ENCODE peak calls at places on chromosomes 13 and 19, in four cellular contexts. One of them, this sample, is unnamed.
A peak's percentile ranks its signal among the peaks of the same experiment; 100 is the strongest.

GRCh38 chr13:112966776-112967175 is 2.2 kb upstream of the MCF2L start:
- DNase-seq in iPS DF 6.9: no peak
- DNase-seq in uterus: no peak
- DNase-seq in colonic mucosa: no peak
- DNase-seq in this sample: no peak

GRCh38 chr19:7638802-7639465 is 2.0 kb downstream of the STXBP2 start:
- DNase-seq in uterus: no peak
- DNase-seq in iPS DF 6.9: no peak
- DNase-seq in colonic mucosa: no peak
- DNase-seq in this sample: no peak

GRCh38 chr19:2611483-2612464 is 90.7 kb downstream of the GNG7 start:
- DNase-seq in iPS DF 6.9: no peak
- DNase-seq in uterus: no peak
- DNase-seq in colonic mucosa: no peak
- DNase-seq in this sample: no peak

GRCh38 chr19:2294377-2295335 is 12.7 kb upstream of the PEAK3 start:
- DNase-seq in iPS DF 6.9: no peak
- DNase-seq in colonic mucosa: no peak
- DNase-seq in uterus: peak; percentile 70
- DNase-seq in this sample: no peak

GRCh38 chr13:83881917-83882625 is at the start of gene SLITRK1:
- DNase-seq in colonic mucosa: no peak
- DNase-seq in iPS DF 6.9: peak; percentile 68
- DNase-seq in uterus: no peak
- DNase-seq in this sample: no peak

GRCh38 chr13:102405499-102406079 is 3.7 kb upstream of the FGF14 start:
- DNase-seq in colonic mucosa: no peak
- DNase-seq in uterus: no peak
- DNase-seq in iPS DF 6.9: no peak
- DNase-seq in this sample: no peak

GRCh38 chr13:23547000-23547590 is 23.1 kb upstream of the TNFRSF19 start:
- DNase-seq in iPS DF 6.9: no peak
- DNase-seq in colonic mucosa: no peak
- DNase-seq in uterus: peak; percentile 40
- DNase-seq in this sample: peak; percentile 66

GRCh38 chr13:47548294-47548825 is 452.7 kb downstream of the SUCLA2 start:
- DNase-seq in colonic mucosa: no peak
- DNase-seq in uterus: no peak
- DNase-seq in iPS DF 6.9: no peak
- DNase-seq in this sample: no peak

GRCh38 chr13:74629985-74630384 is 495.8 kb upstream of the KLF12 start:
- DNase-seq in uterus: peak; percentile 16
- DNase-seq in colonic mucosa: no peak
- DNase-seq in iPS DF 6.9: no peak
- DNase-seq in this sample: no peak

GRCh38 chr13:28499579-28499978 is 4.7 kb upstream of the FLT1 start:
- DNase-seq in colonic mucosa: no peak
- DNase-seq in iPS DF 6.9: no peak
- DNase-seq in uterus: no peak
- DNase-seq in this sample: no peak

GRCh38 chr19:56765107-56765506 is 75.4 kb downstream of the PEG3 start:
- DNase-seq in uterus: peak; percentile 76
- DNase-seq in iPS DF 6.9: no peak
- DNase-seq in colonic mucosa: peak; percentile 33
- DNase-seq in this sample: peak; percentile 62

GRCh38 chr19:8028951-8029491 is 23.5 kb upstream of the CCL25 start:
- DNase-seq in uterus: no peak
- DNase-seq in iPS DF 6.9: no peak
- DNase-seq in colonic mucosa: no peak
- DNase-seq in this sample: no peak

GRCh38 chr19:39970424-39970673 is 616 bp upstream of the PSMC4 start:
- DNase-seq in uterus: no peak
- DNase-seq in iPS DF 6.9: no peak
- DNase-seq in colonic mucosa: no peak
- DNase-seq in this sample: no peak

GRCh38 chr13:33994826-33995502 is 177.0 kb downstream of the RFC3 start:
- DNase-seq in iPS DF 6.9: no peak
- DNase-seq in uterus: no peak
- DNase-seq in colonic mucosa: no peak
- DNase-seq in this sample: no peak

GRCh38 chr19:7699003-7699402 is 2.9 kb downstream of the FCER2 start:
- DNase-seq in iPS DF 6.9: no peak
- DNase-seq in colonic mucosa: no peak
- DNase-seq in uterus: no peak
- DNase-seq in this sample: no peak

GRCh38 chr13:36282818-36283432 is 14.7 kb downstream of the CCDC169 start:
- DNase-seq in uterus: no peak
- DNase-seq in colonic mucosa: no peak
- DNase-seq in iPS DF 6.9: no peak
- DNase-seq in this sample: no peak

GRCh38 chr13:31046711-31047279 is 114.3 kb downstream of the TEX26 start:
- DNase-seq in iPS DF 6.9: no peak
- DNase-seq in colonic mucosa: peak; percentile 54
- DNase-seq in uterus: peak; percentile 31
- DNase-seq in this sample: no peak

GRCh38 chr13:23615677-23616076 is 45.5 kb downstream of the TNFRSF19 start:
- DNase-seq in uterus: no peak
- DNase-seq in iPS DF 6.9: no peak
- DNase-seq in colonic mucosa: no peak
- DNase-seq in this sample: no peak

GRCh38 chr19:10070730-10071446 is 15.2 kb upstream of the SHFL start:
- DNase-seq in uterus: no peak
- DNase-seq in colonic mucosa: no peak
- DNase-seq in iPS DF 6.9: no peak
- DNase-seq in this sample: no peak

GRCh38 chr13:33637978-33638743 is 179.8 kb upstream of the RFC3 start:
- DNase-seq in uterus: no peak
- DNase-seq in iPS DF 6.9: no peak
- DNase-seq in colonic mucosa: no peak
- DNase-seq in this sample: no peak

GRCh38 chr19:39531834-39532232 is 819 bp downstream of the EID2B start:
- DNase-seq in uterus: no peak
- DNase-seq in iPS DF 6.9: no peak
- DNase-seq in colonic mucosa: no peak
- DNase-seq in this sample: no peak

GRCh38 chr13:82688400-82688999 is 1193.8 kb downstream of the SLITRK1 start:
- DNase-seq in uterus: no peak
- DNase-seq in iPS DF 6.9: no peak
- DNase-seq in colonic mucosa: no peak
- DNase-seq in this sample: no peak

GRCh38 chr19:3751236-3751635 is 10.3 kb downstream of the APBA3 start:
- DNase-seq in iPS DF 6.9: no peak
- DNase-seq in uterus: no peak
- DNase-seq in colonic mucosa: no peak
- DNase-seq in this sample: no peak
- H3K36me3 ChIP-seq in iPS DF 6.9: peaks cover 21% of the 10 kb centered on the region
- H3K36me3 ChIP-seq in uterus: no peaks in the 10 kb centered on the region
- H3K36me3 ChIP-seq in colonic mucosa: peaks cover 10% of the 10 kb centered on the region
- H3K36me3 ChIP-seq in this sample: peaks cover 46% of the 10 kb centered on the region

GRCh38 chr19:6260376-6260775 is 19.4 kb downstream of the MLLT1 start:
- DNase-seq in colonic mucosa: no peak
- DNase-seq in iPS DF 6.9: no peak
- DNase-seq in uterus: no peak
- DNase-seq in this sample: no peak

GRCh38 chr19:6263306-6264076 is 16.3 kb downstream of the MLLT1 start:
- DNase-seq in iPS DF 6.9: no peak
- DNase-seq in colonic mucosa: no peak
- DNase-seq in uterus: no peak
- DNase-seq in this sample: no peak

GRCh38 chr19:6260912-6261636 is 18.7 kb downstream of the MLLT1 start:
- DNase-seq in colonic mucosa: no peak
- DNase-seq in uterus: no peak
- DNase-seq in iPS DF 6.9: peak; percentile 43
- DNase-seq in this sample: no peak

GRCh38 chr19:6262519-6262918 is 17.3 kb downstream of the MLLT1 start:
- DNase-seq in iPS DF 6.9: no peak
- DNase-seq in uterus: no peak
- DNase-seq in colonic mucosa: no peak
- DNase-seq in this sample: no peak

GRCh38 chr19:6261883-6262282 is 17.9 kb downstream of the MLLT1 start:
- DNase-seq in colonic mucosa: no peak
- DNase-seq in uterus: no peak
- DNase-seq in iPS DF 6.9: no peak
- DNase-seq in this sample: no peak
- H3K36me3 ChIP-seq in colonic mucosa: no peaks in the 10 kb centered on the region
- H3K36me3 ChIP-seq in uterus: no peaks in the 10 kb centered on the region
- H3K36me3 ChIP-seq in iPS DF 6.9: peaks cover 13% of the 10 kb centered on the region
- H3K36me3 ChIP-seq in this sample: peaks cover 19% of the 10 kb centered on the region

GRCh38 chr13:106752584-106753202 is 184.8 kb upstream of the ARGLU1 start:
- DNase-seq in iPS DF 6.9: no peak
- DNase-seq in uterus: no peak
- DNase-seq in colonic mucosa: no peak
- DNase-seq in this sample: no peak

GRCh38 chr13:106756446-106756845 is 188.5 kb upstream of the ARGLU1 start:
- DNase-seq in iPS DF 6.9: no peak
- DNase-seq in uterus: no peak
- DNase-seq in colonic mucosa: no peak
- DNase-seq in this sample: no peak

GRCh38 chr13:106755542-106755941 is 187.6 kb upstream of the ARGLU1 start:
- DNase-seq in uterus: no peak
- DNase-seq in iPS DF 6.9: no peak
- DNase-seq in colonic mucosa: no peak
- DNase-seq in this sample: no peak

GRCh38 chr13:106753241-106753640 is 185.3 kb upstream of the ARGLU1 start:
- DNase-seq in uterus: no peak
- DNase-seq in colonic mucosa: no peak
- DNase-seq in iPS DF 6.9: no peak
- DNase-seq in this sample: no peak
- H3K36me3 ChIP-seq in uterus: no peaks in the 10 kb centered on the region
- H3K36me3 ChIP-seq in colonic mucosa: no peaks in the 10 kb centered on the region
- H3K36me3 ChIP-seq in iPS DF 6.9: no peaks in the 10 kb centered on the region
- H3K36me3 ChIP-seq in this sample: no peaks in the 10 kb centered on the region

GRCh38 chr13:97354808-97355207 is 79.2 kb upstream of the RAP2A start:
- DNase-seq in colonic mucosa: no peak
- DNase-seq in uterus: no peak
- DNase-seq in iPS DF 6.9: no peak
- DNase-seq in this sample: no peak
- H3K36me3 ChIP-seq in colonic mucosa: no peaks in the 10 kb centered on the region
- H3K36me3 ChIP-seq in uterus: no peaks in the 10 kb centered on the region
- H3K36me3 ChIP-seq in iPS DF 6.9: no peaks in the 10 kb centered on the region
- H3K36me3 ChIP-seq in this sample: peaks cover 38% of the 10 kb centered on the region

DNA sequence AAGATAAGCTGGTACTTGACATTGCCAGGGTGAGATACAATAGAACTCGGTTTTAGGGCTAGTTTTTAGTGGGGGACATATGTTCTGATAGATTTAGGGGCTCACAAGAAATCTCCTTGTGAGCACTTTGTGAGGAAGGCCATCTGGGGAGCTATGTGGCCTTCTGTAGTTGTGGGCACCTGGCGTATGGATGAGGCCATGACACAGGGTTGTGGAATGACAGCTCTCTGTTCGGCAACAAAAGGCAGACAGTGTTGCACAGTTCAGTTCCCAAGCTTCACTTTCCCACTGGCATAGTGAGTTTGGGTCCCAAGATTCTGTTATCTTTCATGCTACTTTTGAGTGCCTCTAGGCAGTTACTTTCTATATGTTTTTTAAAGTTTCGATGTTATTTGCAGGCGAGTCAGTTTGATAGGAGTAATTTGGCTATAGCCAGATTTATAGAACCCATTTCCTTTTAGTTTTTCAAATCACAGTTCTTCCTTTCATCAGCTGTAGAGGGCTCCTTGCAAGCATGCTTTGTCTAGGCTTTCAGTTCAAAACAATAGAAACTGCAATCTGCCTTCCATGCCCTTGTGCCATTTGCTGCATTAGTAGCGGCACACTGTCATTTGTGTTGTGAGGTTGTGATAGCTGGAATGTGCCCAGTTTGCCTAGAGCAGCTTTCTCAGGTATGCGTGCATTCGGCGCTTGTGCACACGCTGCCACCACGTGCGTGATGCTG is 70.6 kb upstream of the TEX29 start:
- DNase-seq in iPS DF 6.9: no peak
- DNase-seq in colonic mucosa: no peak
- DNase-seq in uterus: no peak
- DNase-seq in this sample: no peak
- H3K36me3 ChIP-seq in iPS DF 6.9: peaks cover 5% of the 10 kb centered on the region
- H3K36me3 ChIP-seq in colonic mucosa: no peaks in the 10 kb centered on the region
- H3K36me3 ChIP-seq in uterus: no peaks in the 10 kb centered on the region
- H3K36me3 ChIP-seq in this sample: peaks cover 17% of the 10 kb centered on the region

GRCh38 chr13:43558942-43559341 is 227.8 kb downstream of the ENOX1 start:
- DNase-seq in uterus: peak; percentile 28
- DNase-seq in iPS DF 6.9: no peak
- DNase-seq in colonic mucosa: no peak
- DNase-seq in this sample: no peak

GRCh38 chr13:43561081-43561480 is 225.7 kb downstream of the ENOX1 start:
- DNase-seq in uterus: no peak
- DNase-seq in iPS DF 6.9: no peak
- DNase-seq in colonic mucosa: no peak
- DNase-seq in this sample: no peak

DNA sequence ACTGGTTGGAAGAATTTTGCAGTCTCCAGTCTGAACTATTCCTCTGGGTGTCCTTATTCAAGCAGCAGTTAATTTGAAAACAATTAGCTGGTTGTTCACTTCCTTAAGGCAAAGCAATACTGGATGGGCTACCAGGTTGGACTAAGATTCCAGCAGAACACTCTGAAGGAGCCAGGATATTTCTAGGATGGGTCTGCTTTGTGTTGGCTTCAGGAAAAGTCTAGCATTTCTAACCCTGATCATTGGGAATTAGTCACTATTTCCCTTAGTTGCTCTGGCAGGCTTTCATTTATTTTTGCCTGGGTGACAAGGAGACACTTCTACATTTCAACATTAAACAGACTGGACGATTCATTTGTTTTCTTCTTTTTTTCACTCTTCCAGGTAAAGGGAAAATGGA is 228.5 kb downstream of the ENOX1 start:
- DNase-seq in uterus: no peak
- DNase-seq in colonic mucosa: no peak
- DNase-seq in iPS DF 6.9: no peak
- DNase-seq in this sample: no peak
- H3K36me3 ChIP-seq in uterus: no peaks in the 10 kb centered on the region
- H3K36me3 ChIP-seq in colonic mucosa: no peaks in the 10 kb centered on the region
- H3K36me3 ChIP-seq in iPS DF 6.9: no peaks in the 10 kb centered on the region
- H3K36me3 ChIP-seq in this sample: no peaks in the 10 kb centered on the region

GRCh38 chr19:14393303-14393702 is 12.1 kb downstream of the ADGRE5 start:
- DNase-seq in uterus: no peak
- DNase-seq in colonic mucosa: no peak
- DNase-seq in iPS DF 6.9: no peak
- DNase-seq in this sample: no peak
- H3K36me3 ChIP-seq in uterus: no peaks in the 10 kb centered on the region
- H3K36me3 ChIP-seq in colonic mucosa: peaks cover 23% of the 10 kb centered on the region
- H3K36me3 ChIP-seq in iPS DF 6.9: no peaks in the 10 kb centered on the region
- H3K36me3 ChIP-seq in this sample: peaks cover 42% of the 10 kb centered on the region

GRCh38 chr19:52622261-52622660 is 15.9 kb downstream of the ZNF83 start:
- DNase-seq in uterus: no peak
- DNase-seq in colonic mucosa: no peak
- DNase-seq in iPS DF 6.9: no peak
- DNase-seq in this sample: no peak
- H3K36me3 ChIP-seq in uterus: no peaks in the 10 kb centered on the region
- H3K36me3 ChIP-seq in colonic mucosa: no peaks in the 10 kb centered on the region
- H3K36me3 ChIP-seq in iPS DF 6.9: no peaks in the 10 kb centered on the region
- H3K36me3 ChIP-seq in this sample: peaks cover 23% of the 10 kb centered on the region